ENCODE peak calls at places on chromosomes 13 and 19, in six cellular contexts. C, V, K, R, N and D are unnamed samples.

GRCh38 chr13:79295906-79296564 is 110.0 kb downstream of the RBM26 start:
- DNase-seq in C (no peak), V (no peak), K (no peak), R (no peak), N (no peak), D (no peak)

GRCh38 chr13:101473458-101473857 is 21.0 kb downstream of the ITGBL1 start:
- DNase-seq in C (no peak), V (peak), K (no peak), R (no peak), N (no peak), D (no peak)

GRCh38 chr19:55641376-55642152 is 762 bp downstream of the ZNF580 start:
- DNase-seq in C (no peak), V (peak), K (no peak), R (peak), N (no peak), D (no peak)

GRCh38 chr13:112583592-112584277 is 4.2 kb downstream of the TUBGCP3 start:
- DNase-seq in C (no peak), V (peak), K (no peak), R (peak), N (no peak), D (no peak)

GRCh38 chr19:46955114-46955812 is 64.4 kb upstream of the NPAS1 start:
- DNase-seq in C (no peak), V (no peak), K (peak), R (peak), N (no peak), D (no peak)

GRCh38 chr19:4064073-4064550 is 2.6 kb downstream of the ZBTB7A start:
- DNase-seq in C (no peak), V (peak), K (no peak), R (no peak), N (no peak), D (no peak)

GRCh38 chr13:77697208-77698103 is at the start of gene SLAIN1:
- DNase-seq in C (peak), V (peak), K (peak), R (peak), N (peak), D (peak)

GRCh38 chr13:19597523-19597922 is 35.9 kb upstream of the MPHOSPH8 start:
- DNase-seq in C (no peak), V (no peak), K (no peak), R (no peak), N (no peak), D (no peak)

GRCh38 chr13:94711561-94712286 is 621 bp downstream of the SOX21 start:
- DNase-seq in C (peak), V (no peak), K (no peak), R (no peak), N (no peak), D (peak)

GRCh38 chr13:98672947-98673545 is 79.4 kb downstream of the SLC15A1 start:
- DNase-seq in C (peak), V (peak), K (peak), R (peak), N (peak), D (peak)

GRCh38 chr13:101139076-101139475 is 277.2 kb downstream of the NALCN start:
- DNase-seq in C (no peak), V (no peak), K (no peak), R (no peak), N (no peak), D (no peak)

GRCh38 chr13:22773475-22773874 is 407.3 kb upstream of the SGCG start:
- DNase-seq in C (peak), V (no peak), K (no peak), R (no peak), N (no peak), D (no peak)

GRCh38 chr13:98315902-98316301 is 138.8 kb upstream of the RNF113B start:
- DNase-seq in C (no peak), V (no peak), K (no peak), R (no peak), N (no peak), D (no peak)

GRCh38 chr19:58498316-58499020 is 13.3 kb downstream of the SLC27A5 start:
- DNase-seq in C (no peak), V (no peak), K (no peak), R (no peak), N (no peak), D (peak)